ENCODE peak calls at places on chromosomes 2 and 18, in four cellular contexts. Z is tibial artery, X is GM23338, A is RWPE1. R is an unnamed sample.

GRCh38 chr2:96533292-96534073 is 3.1 kb upstream of the ARID5A start:
- DNase-seq in Z (peak), X (no peak), A (peak), R (no peak)

GRCh38 chr2:43201497-43201896 is 24.9 kb downstream of the ZFP36L2 start:
- DNase-seq in Z (no peak), X (no peak), A (no peak), R (no peak)

GRCh38 chr2:234536218-234536989 is 39.5 kb upstream of the ARL4C start:
- DNase-seq in Z (no peak), X (no peak), A (no peak), R (no peak)

GRCh38 chr18:50405582-50406271 is 30.9 kb downstream of the SKA1 start:
- DNase-seq in Z (no peak), X (peak), A (no peak), R (no peak)

GRCh38 chr2:133439281-133439920 is 128.9 kb downstream of the NCKAP5 start:
- DNase-seq in Z (no peak), X (no peak), A (no peak), R (no peak)

GRCh38 chr2:144183744-144184143 is 336.2 kb downstream of the ZEB2 start:
- DNase-seq in Z (no peak), X (no peak), A (no peak), R (no peak)

GRCh38 chr2:86832334-86833096 is 29.2 kb downstream of the CD8B start:
- DNase-seq in Z (no peak), X (no peak), A (no peak), R (no peak)

GRCh38 chr2:176174850-176175728 is 13.4 kb upstream of the HOXD1 start:
- DNase-seq in Z (no peak), X (peak), A (no peak), R (no peak)

GRCh38 chr18:7272268-7273049 is 41.6 kb downstream of the LRRC30 start:
- DNase-seq in Z (peak), X (peak), A (peak), R (peak)

GRCh38 chr2:19542796-19543195 is 184.4 kb upstream of the OSR1 start:
- DNase-seq in Z (no peak), X (no peak), A (no peak), R (no peak)

GRCh38 chr2:196535742-196536141 is 103.8 kb upstream of the CCDC150 start:
- DNase-seq in Z (no peak), X (no peak), A (peak), R (no peak)

GRCh38 chr2:237866119-237866621 is 6.7 kb downstream of the RAMP1 start:
- DNase-seq in Z (peak), X (no peak), A (no peak), R (peak)

GRCh38 chr18:49682301-49683190 is 120.7 kb downstream of the LIPG start:
- DNase-seq in Z (no peak), X (no peak), A (no peak), R (no peak)

GRCh38 chr2:219296631-219297391 is 12.4 kb downstream of the PTPRN start:
- DNase-seq in Z (no peak), X (no peak), A (no peak), R (no peak)

GRCh38 chr2:5175231-5175630 is 517.0 kb upstream of the SOX11 start:
- DNase-seq in Z (no peak), X (no peak), A (no peak), R (no peak)

GRCh38 chr2:158553257-158553656 is 96.5 kb downstream of the PKP4 start:
- DNase-seq in Z (no peak), X (no peak), A (no peak), R (no peak)

GRCh38 chr2:102839668-102840388 is 78.0 kb downstream of the TMEM182 start:
- DNase-seq in Z (no peak), X (peak), A (peak), R (peak)

GRCh38 chr2:37679072-37679695 is 7.7 kb upstream of the CDC42EP3 start:
- DNase-seq in Z (no peak), X (no peak), A (no peak), R (no peak)

GRCh38 chr2:89000235-89000634 is 308.8 kb downstream of the RPIA start:
- DNase-seq in Z (no peak), X (peak), A (no peak), R (no peak)

GRCh38 chr2:235238537-235238936 is 255.3 kb upstream of the AGAP1 start:
- DNase-seq in Z (no peak), X (no peak), A (no peak), R (no peak)

GRCh38 chr2:200585730-200586643 is at the start of gene AOX1:
- DNase-seq in Z (peak), X (peak), A (peak), R (peak)

DNA sequence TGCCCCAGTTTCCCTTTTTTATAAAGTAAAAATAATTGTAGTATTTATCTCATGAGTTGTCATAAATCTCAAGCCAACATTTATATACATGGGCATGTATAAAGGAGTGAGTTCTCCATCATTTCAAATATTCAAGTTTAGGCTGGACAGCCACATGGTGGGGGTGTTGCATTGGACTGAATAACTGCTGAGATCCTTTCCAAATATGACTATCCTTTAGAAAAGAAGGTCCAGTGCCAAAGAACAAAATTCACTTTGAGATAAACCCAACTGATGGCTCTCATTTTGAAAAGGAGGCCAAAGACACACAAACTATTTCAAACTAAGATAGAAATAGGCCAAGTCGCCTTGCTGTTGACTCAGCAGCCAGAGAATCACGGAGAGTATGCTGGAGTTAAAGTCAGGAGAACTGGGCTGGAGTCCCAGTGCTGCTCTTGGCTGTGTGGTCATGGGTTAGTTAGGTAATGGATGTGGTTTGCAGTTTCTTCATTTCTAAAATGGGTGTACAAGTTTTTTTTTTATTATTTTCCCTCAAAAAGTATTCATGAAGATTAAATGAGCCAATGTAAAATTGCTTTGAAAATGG is 204.4 kb upstream of the LRATD1 start:
- DNase-seq in Z (no peak), X (no peak), A (no peak), R (no peak)
- TF ChIP-seq CTCF in Z (no peak), X (no peak), A (no peak), R (no peak)

DNA sequence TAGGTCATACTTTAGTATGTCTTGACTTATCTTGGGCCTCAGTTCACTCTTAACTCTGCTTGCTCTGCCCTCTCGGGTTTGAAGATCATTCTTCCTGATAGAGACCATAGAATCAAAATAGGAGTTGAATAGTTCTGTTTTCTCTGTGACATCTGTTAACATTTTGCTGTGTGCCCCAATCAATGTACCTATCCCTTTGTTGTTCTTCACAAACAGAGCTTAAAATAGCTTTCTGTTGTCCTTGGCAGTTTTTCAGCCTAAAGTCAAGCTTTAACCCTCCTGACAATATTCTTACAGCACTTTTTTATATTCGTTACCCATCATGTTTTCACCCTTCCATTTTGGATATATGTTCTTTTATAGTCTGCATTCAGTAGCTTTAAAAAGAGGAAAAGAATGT is 724.5 kb upstream of the FANCL start:
- DNase-seq in Z (no peak), X (no peak), A (no peak), R (no peak)
- TF ChIP-seq CTCF in Z (no peak), X (no peak), A (no peak), R (no peak)

GRCh38 chr2:74944987-74945782 is 13.3 kb upstream of the POLE4 start:
- DNase-seq in Z (no peak), X (no peak), A (no peak), R (no peak)

GRCh38 chr2:74941284-74941683 is 17.2 kb upstream of the POLE4 start:
- DNase-seq in Z (no peak), X (no peak), A (no peak), R (no peak)

GRCh38 chr2:74942263-74942662 is 16.2 kb upstream of the POLE4 start:
- DNase-seq in Z (no peak), X (peak), A (no peak), R (no peak)

GRCh38 chr2:74947703-74948102 is 10.7 kb upstream of the POLE4 start:
- DNase-seq in Z (no peak), X (peak), A (no peak), R (no peak)

DNA sequence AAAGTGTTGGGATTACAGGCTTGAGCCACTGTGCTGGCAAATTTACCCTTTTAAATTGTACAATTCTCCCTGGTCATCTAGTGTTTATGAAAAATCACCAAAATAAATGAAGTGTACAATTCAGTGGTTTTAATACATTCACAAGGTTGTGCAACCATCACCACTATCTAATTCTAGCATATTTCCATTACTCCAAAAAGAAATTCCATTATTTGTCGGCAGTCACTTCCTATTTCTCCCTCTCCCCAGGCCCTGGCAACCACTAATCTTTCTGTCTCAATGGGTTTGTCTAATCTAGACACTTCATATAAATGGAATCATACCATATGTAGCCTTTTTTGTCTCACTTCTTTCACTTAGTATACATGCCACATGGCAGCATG is 12.7 kb upstream of the POLE4 start:
- DNase-seq in Z (no peak), X (no peak), A (no peak), R (no peak)
- TF ChIP-seq CTCF in Z (no peak), X (no peak), A (no peak), R (no peak)

GRCh38 chr2:24337958-24338357 is 22.4 kb downstream of the ITSN2 start:
- DNase-seq in Z (no peak), X (peak), A (no peak), R (no peak)
- TF ChIP-seq CTCF in Z (no peak), X (no peak), A (no peak), R (no peak)

GRCh38 chr18:22214731-22215528 is 45.5 kb downstream of the GATA6 start:
- DNase-seq in Z (no peak), X (no peak), A (peak), R (no peak)
- TF ChIP-seq CTCF in Z (no peak), X (no peak), A (no peak), R (no peak)

GRCh38 chr2:186784930-186785329 is 64.0 kb downstream of the ZSWIM2 start:
- DNase-seq in Z (no peak), X (no peak), A (no peak), R (no peak)

GRCh38 chr2:186780701-186781316 is 68.2 kb downstream of the ZSWIM2 start:
- DNase-seq in Z (no peak), X (peak), A (peak), R (peak)

GRCh38 chr2:186783254-186783653 is 65.7 kb downstream of the ZSWIM2 start:
- DNase-seq in Z (no peak), X (no peak), A (no peak), R (no peak)
- TF ChIP-seq CTCF in Z (no peak), X (no peak), A (no peak), R (no peak)

DNA sequence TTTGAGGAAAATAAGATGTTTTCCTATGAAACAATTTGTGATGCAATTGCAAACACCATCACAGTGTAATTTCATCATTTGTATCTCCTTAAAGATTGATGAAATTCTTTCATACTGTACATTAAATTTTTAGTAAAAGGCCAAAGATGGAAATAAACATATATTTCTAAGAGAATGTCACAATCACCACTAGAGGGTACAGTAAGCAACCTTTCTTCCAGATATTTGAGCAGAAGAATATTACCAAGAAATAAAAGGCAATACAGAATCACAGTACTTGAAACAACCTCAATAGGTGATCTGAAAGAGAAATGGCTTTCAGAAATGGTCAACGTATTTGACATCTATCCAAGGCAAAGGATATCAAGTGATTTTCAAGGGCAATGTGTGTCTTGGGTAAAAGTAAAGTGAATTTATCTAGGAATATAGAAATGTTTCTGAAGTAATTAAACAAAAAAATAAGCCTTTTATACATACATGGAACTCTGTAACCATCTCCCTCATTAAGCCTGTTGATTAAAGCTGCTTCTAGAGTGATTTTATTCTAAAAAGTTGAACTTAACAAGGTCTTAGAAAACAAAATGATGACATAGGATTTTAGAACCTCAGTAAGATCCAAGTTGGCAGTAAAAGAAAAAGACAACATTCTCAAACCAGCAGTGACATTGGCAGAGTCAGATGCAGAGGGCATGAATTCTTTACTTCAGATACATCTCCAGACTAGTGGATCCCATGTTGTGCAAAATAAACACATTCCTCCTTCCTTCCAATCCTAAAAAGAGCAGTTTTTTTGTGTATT is 90.3 kb upstream of the SESTD1 start:
- DNase-seq in Z (no peak), X (no peak), A (no peak), R (no peak)
- TF ChIP-seq CTCF in Z (no peak), X (peak), A (no peak), R (peak)

R was measured in Calu3.